ENCODE peak calls at places on chromosome 3, in eight cellular contexts. S is A549; M is NT2/D1; L is spleen; Z is Karpas-422; X is CD4-positive, CD25-positive, alpha-beta regulatory T cell; D is lower lobe of right lung; O is Panc1. H is an unnamed sample. For H3K4me1, the result is how much of the 10 kb centered on the place peaks cover.

GRCh38 chr3:196192036-196193001 is 18.9 kb downstream of the ZDHHC19 start:
- DNase-seq in S (no peak), M (no peak), L (peak), Z (peak), X (peak), D (peak), O (no peak), H (no peak)

GRCh38 chr3:48695113-48695753 is 9.5 kb upstream of the NCKIPSD start:
- DNase-seq in S (no peak), M (peak), L (peak), Z (no peak), X (no peak), D (no peak), O (no peak), H (no peak)

GRCh38 chr3:138935864-138936762 is 10.8 kb downstream of the FOXL2 start:
- DNase-seq in S (peak), M (no peak), L (peak), Z (peak), X (peak), D (peak), O (no peak), H (no peak)

GRCh38 chr3:155034786-155035185 is 45.3 kb upstream of the MME start:
- DNase-seq in S (no peak), M (no peak), L (no peak), Z (no peak), X (no peak), D (no peak), O (no peak), H (no peak)

GRCh38 chr3:24378313-24378712 is 116.3 kb downstream of the THRB start:
- DNase-seq in S (no peak), M (no peak), L (no peak), Z (no peak), X (no peak), D (no peak), O (no peak), H (no peak)

GRCh38 chr3:23108651-23109050 is 94.5 kb upstream of the UBE2E2 start:
- DNase-seq in S (no peak), M (no peak), L (no peak), Z (no peak), X (no peak), D (no peak), O (no peak), H (no peak)

GRCh38 chr3:80213076-80213475 is 445.3 kb upstream of the ROBO1 start:
- DNase-seq in S (no peak), M (no peak), L (no peak), Z (no peak), X (no peak), D (no peak), O (no peak), H (no peak)

GRCh38 chr3:158770254-158771017 is 31.4 kb upstream of the MFSD1 start:
- DNase-seq in S (peak), M (peak), L (no peak), Z (no peak), X (no peak), D (no peak), O (no peak), H (no peak)

DNA sequence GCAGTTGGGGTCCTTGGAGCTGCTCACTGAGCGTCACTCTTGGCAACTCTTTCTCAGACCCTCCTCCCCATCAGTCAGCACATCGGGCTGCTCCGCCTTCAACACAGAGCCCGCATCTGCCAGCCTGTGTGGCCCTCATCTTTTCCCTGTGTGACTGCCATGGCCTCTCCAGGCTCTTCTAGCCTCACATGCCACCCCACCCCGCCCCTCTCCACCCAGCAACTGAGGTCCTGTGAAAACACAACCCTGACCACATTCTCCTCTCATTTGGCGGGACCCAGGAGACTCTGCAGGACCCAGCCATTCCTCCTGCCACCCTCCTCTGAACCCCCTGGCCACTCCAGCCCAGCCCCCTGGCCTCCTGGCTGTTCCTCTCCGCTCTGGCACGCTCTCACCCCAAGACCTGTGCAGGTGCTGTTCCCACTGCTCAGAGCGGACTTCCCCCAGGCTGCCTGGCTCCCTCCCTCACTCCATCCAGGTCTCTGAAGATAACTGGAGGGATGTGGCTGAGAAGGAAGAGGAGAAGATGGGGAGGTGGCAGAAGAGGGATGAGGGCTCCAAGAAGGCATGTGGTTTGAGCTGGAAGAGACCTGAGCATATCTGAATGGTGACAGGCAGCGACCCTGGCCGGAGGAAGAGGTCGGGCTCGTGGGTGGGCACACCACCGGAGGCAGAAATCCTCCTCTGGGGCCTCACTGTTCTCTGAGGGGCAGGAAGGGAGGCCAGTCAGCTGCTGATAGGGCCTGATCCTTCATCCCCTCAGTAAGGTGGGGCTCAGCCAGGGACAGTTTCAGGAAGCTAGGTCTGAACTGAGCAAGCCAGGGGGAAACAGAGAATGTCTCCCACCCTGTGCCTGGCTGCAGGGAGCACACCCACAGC is 111.2 kb upstream of the RPL32 start:
- DNase-seq in S (no peak), M (no peak), L (no peak), Z (no peak), X (no peak), D (no peak), O (no peak), H (no peak)
- H3K4me1 ChIP-seq in S (under half), M (under half), L (half or more), Z (under half), X (under half), D (half or more), O (under half), H (under half)

GRCh38 chr3:188125076-188125475 is 28.9 kb upstream of the LPP start:
- DNase-seq in S (no peak), M (no peak), L (no peak), Z (no peak), X (no peak), D (no peak), O (no peak), H (no peak)
- H3K4me1 ChIP-seq in S (under half), M (under half), L (under half), Z (under half), X (under half), D (under half), O (under half), H (under half)

GRCh38 chr3:112631257-112631656 is 9.7 kb downstream of the CCDC80 start:
- DNase-seq in S (no peak), M (no peak), L (no peak), Z (no peak), X (no peak), D (no peak), O (no peak), H (no peak)
- H3K4me1 ChIP-seq in S (half or more), M (under half), L (under half), Z (under half), X (under half), D (under half), O (under half), H (under half)

GRCh38 chr3:39150170-39150802 is 3.1 kb downstream of the CSRNP1 start:
- DNase-seq in S (no peak), M (no peak), L (no peak), Z (peak), X (no peak), D (no peak), O (no peak), H (no peak)

GRCh38 chr3:39148116-39149058 is 5.0 kb downstream of the CSRNP1 start:
- DNase-seq in S (no peak), M (no peak), L (no peak), Z (peak), X (no peak), D (no peak), O (no peak), H (no peak)

GRCh38 chr3:39149498-39150169 is 3.8 kb downstream of the CSRNP1 start:
- DNase-seq in S (no peak), M (no peak), L (no peak), Z (no peak), X (no peak), D (no peak), O (no peak), H (no peak)

GRCh38 chr3:39147711-39148115 is 5.7 kb downstream of the CSRNP1 start:
- DNase-seq in S (no peak), M (no peak), L (peak), Z (peak), X (no peak), D (no peak), O (no peak), H (no peak)

DNA sequence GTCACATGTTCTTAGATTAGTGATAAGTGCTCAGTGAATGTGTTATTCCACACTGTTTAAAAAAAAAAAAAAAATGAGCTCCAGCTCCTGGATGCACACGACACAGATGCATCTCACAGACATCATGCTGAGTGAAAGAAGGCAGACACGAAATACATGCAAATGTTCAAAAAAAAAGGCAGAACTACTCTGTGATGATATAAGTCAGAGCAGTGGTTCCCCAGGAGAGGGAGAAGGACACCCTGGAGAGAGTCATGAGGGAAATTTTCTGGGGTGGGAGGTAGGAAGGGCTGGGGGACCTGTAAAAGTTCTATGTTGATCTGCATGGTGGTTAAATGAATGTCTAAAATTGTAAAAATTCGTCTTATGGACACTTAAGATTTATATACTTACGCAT is 4.3 kb downstream of the CSRNP1 start:
- DNase-seq in S (no peak), M (no peak), L (no peak), Z (peak), X (no peak), D (no peak), O (no peak), H (no peak)
- H3K4me1 ChIP-seq in S (half or more), M (under half), L (half or more), Z (half or more), X (half or more), D (half or more), O (half or more), H (half or more)

GRCh38 chr3:53142986-53143385 is 12.8 kb upstream of the RFT1 start:
- DNase-seq in S (no peak), M (no peak), L (peak), Z (no peak), X (no peak), D (no peak), O (no peak), H (no peak)
- H3K4me1 ChIP-seq in S (under half), M (under half), L (under half), Z (under half), X (under half), D (under half), O (under half), H (under half)

DNA sequence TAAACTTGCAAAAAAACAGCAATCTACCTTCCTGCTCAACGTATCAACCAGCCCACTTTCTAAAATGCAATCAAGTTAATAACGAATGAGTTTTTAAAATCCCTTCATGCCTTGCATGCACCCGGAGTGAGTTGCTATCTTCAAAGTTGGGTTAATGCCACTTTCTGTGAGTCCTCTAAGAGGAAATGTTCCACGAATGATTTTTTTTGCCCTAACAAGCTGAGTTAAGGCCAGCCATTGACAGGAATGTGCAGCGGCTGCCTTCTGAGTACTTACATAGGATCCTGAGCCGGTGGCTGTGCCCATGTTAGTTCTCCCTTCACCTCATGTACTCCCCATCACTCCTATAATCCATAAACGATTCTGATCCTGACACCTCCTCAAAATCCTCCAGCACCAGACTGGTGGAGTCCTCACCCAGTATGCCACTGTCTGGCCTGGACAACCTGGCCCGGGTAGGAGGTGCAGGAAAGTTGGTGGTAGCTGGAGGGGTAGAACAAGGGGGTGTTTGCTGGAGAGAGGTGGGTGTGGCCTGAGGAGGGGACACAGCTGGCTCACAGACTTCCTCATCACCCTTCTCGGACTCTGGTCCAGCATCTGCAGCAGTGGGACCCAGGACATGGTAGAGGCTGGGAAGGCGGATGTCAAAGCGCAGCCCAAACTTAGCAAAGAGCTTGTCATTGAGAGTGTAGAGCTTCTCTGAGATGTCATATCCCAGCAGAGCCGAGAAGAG is 12.4 kb downstream of the POPDC2 start:
- DNase-seq in S (no peak), M (no peak), L (no peak), Z (no peak), X (no peak), D (no peak), O (no peak), H (no peak)
- H3K4me1 ChIP-seq in S (under half), M (under half), L (under half), Z (under half), X (under half), D (under half), O (under half), H (under half)

H was measured in RWPE2.